ENCODE peak calls at places on chromosome 1, in eight cellular contexts. G is stomach, S is NT2/D1, T is cardiac muscle cell, C is heart left ventricle, O is left lung, H is heart right ventricle, Y is neural progenitor cell. P is an unnamed sample.

GRCh38 chr1:203090667-203091320 is 5.0 kb upstream of the MYOG start:
- DNase-seq in S (no peak), G (peak; percentile 8), Y (no peak), T (no peak), H (no peak), C (no peak), O (no peak), P (no peak)

GRCh38 chr1:154972517-154973343 is 1.8 kb upstream of the CKS1B start:
- DNase-seq in C (peak; percentile 66), T (peak; percentile 98), O (peak; percentile 85), Y (peak; percentile 94), G (peak; percentile 83), S (peak; percentile 99), H (peak; percentile 38), P (peak; percentile 87)

GRCh38 chr1:8516793-8517556 is 199.1 kb downstream of the SLC45A1 start:
- DNase-seq in O (no peak), Y (no peak), T (no peak), H (no peak), G (no peak), S (no peak), C (no peak), P (no peak)

GRCh38 chr1:101260531-101260930 is 23.7 kb downstream of the S1PR1 start:
- DNase-seq in H (no peak), Y (no peak), C (no peak), O (no peak), S (no peak), T (peak; percentile 22), G (no peak), P (no peak)

GRCh38 chr1:234919061-234919755 is 209.4 kb downstream of the TOMM20 start:
- DNase-seq in G (no peak), H (peak; percentile 65), O (no peak), C (peak; percentile 62), T (no peak), S (no peak), Y (no peak), P (no peak)

GRCh38 chr1:66549017-66549416 is 15.1 kb downstream of the SGIP1 start:
- DNase-seq in C (no peak), O (no peak), T (no peak), G (no peak), S (no peak), Y (no peak), H (no peak), P (no peak)

GRCh38 chr1:45926302-45926701 is 122.9 kb downstream of the MAST2 start:
- DNase-seq in T (no peak), C (no peak), O (no peak), G (no peak), H (no peak), S (no peak), Y (peak; percentile 15), P (no peak)

GRCh38 chr1:16921391-16922185 is at the start of gene CROCC:
- DNase-seq in O (peak; percentile 81), H (peak; percentile 42), G (no peak), Y (peak; percentile 94), S (peak; percentile 95), C (peak; percentile 42), T (peak; percentile 74), P (no peak)

GRCh38 chr1:114215426-114215825 is 61.8 kb upstream of the SYT6 start:
- DNase-seq in S (no peak), Y (no peak), H (no peak), T (peak; percentile 8), G (no peak), O (no peak), C (no peak), P (no peak)

GRCh38 chr1:86774305-86775304 is 70.2 kb downstream of the SH3GLB1 start:
- DNase-seq in S (peak; percentile 36), H (peak; percentile 29), T (peak; percentile 96), O (no peak), Y (peak; percentile 16), C (peak; percentile 74), G (peak; percentile 41), P (peak; percentile 84)

GRCh38 chr1:180778782-180779398 is 133.8 kb upstream of the KIAA1614 start:
- DNase-seq in H (no peak), S (peak; percentile 6), Y (peak; percentile 7), O (no peak), T (no peak), C (no peak), G (no peak), P (no peak)

GRCh38 chr1:70204139-70204538 is 1.2 kb downstream of the LRRC40 start:
- DNase-seq in C (no peak), H (no peak), Y (no peak), G (no peak), O (no peak), T (no peak), S (no peak), P (no peak)
- H3K4me1 ChIP-seq in C (peaks cover 49% of the 10 kb centered on the region), H (peaks cover 43% of the 10 kb centered on the region), Y (peaks cover 8% of the 10 kb centered on the region), G (peaks cover 27% of the 10 kb centered on the region), O (peaks cover 46% of the 10 kb centered on the region), T (peaks cover 10% of the 10 kb centered on the region), S (no peaks in the 10 kb centered on the region), P (peaks cover 30% of the 10 kb centered on the region)

GRCh38 chr1:200157718-200158117 is 130.2 kb downstream of the NR5A2 start:
- DNase-seq in G (no peak), H (no peak), C (no peak), O (no peak), Y (no peak), S (no peak), T (no peak), P (no peak)
- H3K4me3 ChIP-seq in G (no peak overlapping the region), H (no peak overlapping the region), C (no peak overlapping the region), O (no peak overlapping the region), Y (no peak overlapping the region), S (no peak overlapping the region), T (no peak overlapping the region), P (no peak overlapping the region)

GRCh38 chr1:179090923-179091322 is 9.1 kb downstream of the TOR3A start:
- DNase-seq in C (no peak), Y (no peak), S (no peak), G (peak; percentile 18), H (no peak), T (no peak), O (no peak), P (no peak)
- H3K36me3 ChIP-seq in C (peaks cover 57% of the 10 kb centered on the region), Y (no peaks in the 10 kb centered on the region), S (peaks cover 82% of the 10 kb centered on the region), G (peaks cover 97% of the 10 kb centered on the region), H (peaks cover 29% of the 10 kb centered on the region), T (peaks cover 6% of the 10 kb centered on the region), O (peaks cover 98% of the 10 kb centered on the region), P (peaks cover 40% of the 10 kb centered on the region)

GRCh38 chr1:27968692-27969091 is 8.9 kb downstream of the XKR8 start:
- DNase-seq in C (no peak), G (no peak), Y (no peak), O (no peak), T (peak; percentile 72), H (no peak), S (no peak), P (peak; percentile 58)
- H3K4me1 ChIP-seq in C (peaks cover 15% of the 10 kb centered on the region), G (peaks cover 8% of the 10 kb centered on the region), Y (no peaks in the 10 kb centered on the region), O (no peaks in the 10 kb centered on the region), T (no peaks in the 10 kb centered on the region), H (peaks cover 24% of the 10 kb centered on the region), S (peaks cover 10% of the 10 kb centered on the region), P (peaks cover 14% of the 10 kb centered on the region)

GRCh38 chr1:107965112-107965991 is at the start of gene VAV3:
- DNase-seq in H (peak; percentile 84), S (peak; percentile 81), C (peak; percentile 79), Y (peak; percentile 92), O (peak; percentile 95), T (peak; percentile 79), G (peak; percentile 70), P (peak; percentile 86)

GRCh38 chr1:107966550-107966949 is 1.6 kb upstream of the VAV3 start:
- DNase-seq in T (no peak), H (no peak), G (no peak), Y (no peak), O (no peak), C (no peak), S (no peak), P (no peak)

GRCh38 chr1:107964397-107965111 is 426 bp downstream of the VAV3 start:
- DNase-seq in H (peak; percentile 21), Y (peak; percentile 44), S (peak; percentile 11), G (peak; percentile 37), O (no peak), T (peak; percentile 25), C (peak; percentile 10), P (no peak)

GRCh38 chr1:107963601-107964396 is 1.2 kb downstream of the VAV3 start:
- DNase-seq in O (peak; percentile 78), G (peak; percentile 39), S (no peak), T (peak; percentile 41), Y (peak; percentile 41), C (peak; percentile 29), H (peak; percentile 19), P (no peak)

GRCh38 chr1:107963009-107963408 is 2.0 kb downstream of the VAV3 start:
- DNase-seq in O (no peak), S (no peak), G (no peak), H (no peak), C (peak; percentile 12), T (no peak), Y (no peak), P (no peak)
- H3K4me3 ChIP-seq in O (no peak overlapping the region), S (no peak overlapping the region), G (peak overlapping the region; percentile 52), H (no peak overlapping the region), C (peak overlapping the region; percentile 62), T (no peak overlapping the region), Y (no peak overlapping the region), P (no peak overlapping the region)